ENCODE peak calls at places on chromosome 19, in seven cellular contexts. W is psoas muscle, K is tibial nerve, P is MM.1S, Y is fibroblast of lung, J is stomach, R is colonic mucosa. L is an unnamed sample. For H3K36me3, the result is how much of the 10 kb centered on the place peaks cover.

GRCh38 chr19:8577247-8577646 is at the start of gene MYO1F:
- DNase-seq in P (no peak), R (peak), K (peak), Y (no peak), W (peak), J (peak), L (peak)

GRCh38 chr19:27580906-27581305 is 1632.0 kb downstream of the UQCRFS1 start:
- DNase-seq in K (no peak), Y (no peak), P (no peak), W (no peak), J (no peak), R (no peak), L (no peak)

GRCh38 chr19:43726736-43727592 is 11.1 kb downstream of the IRGC start:
- DNase-seq in Y (no peak), R (no peak), W (no peak), J (no peak), P (no peak), K (no peak), L (no peak)

GRCh38 chr19:12792048-12792852 is 964 bp downstream of the JUNB start:
- DNase-seq in Y (no peak), J (peak), P (peak), W (peak), R (peak), K (no peak), L (peak)

GRCh38 chr19:18049390-18049789 is 37.3 kb downstream of the IL12RB1 start:
- DNase-seq in J (peak), P (no peak), K (peak), W (peak), Y (peak), R (peak), L (no peak)

GRCh38 chr19:51501594-51502263 is at the start of gene SIGLEC12:
- DNase-seq in J (no peak), K (peak), W (no peak), P (no peak), Y (no peak), R (peak), L (no peak)

GRCh38 chr19:11798391-11799296 is at the start of gene ZNF491:
- DNase-seq in P (peak), K (peak), J (peak), R (peak), Y (peak), W (peak), L (peak)

GRCh38 chr19:459724-460511 is 915 bp downstream of the SHC2 start:
- DNase-seq in Y (peak), R (peak), P (no peak), K (peak), W (peak), J (peak), L (no peak)

GRCh38 chr19:42422576-42423461 is 4.4 kb downstream of the LIPE start:
- DNase-seq in R (peak), W (peak), J (no peak), K (no peak), Y (peak), P (peak), L (peak)

GRCh38 chr19:5534787-5535586 is 32.8 kb downstream of the TINCR start:
- DNase-seq in R (no peak), Y (no peak), P (no peak), W (no peak), K (no peak), J (no peak), L (no peak)

GRCh38 chr19:8973501-8974091 is 36.6 kb downstream of the MUC16 start:
- DNase-seq in J (no peak), P (peak), K (no peak), W (no peak), Y (peak), R (no peak), L (no peak)

GRCh38 chr19:47098608-47099007 is 15.0 kb downstream of the ZC3H4 start:
- DNase-seq in W (peak), P (no peak), R (no peak), K (no peak), J (no peak), Y (no peak), L (no peak)

GRCh38 chr19:46441775-46442332 is 13.1 kb upstream of the PNMA8C start:
- DNase-seq in Y (no peak), J (no peak), R (no peak), P (no peak), K (no peak), W (no peak), L (no peak)

GRCh38 chr19:42252365-42253244 is 2.3 kb downstream of the ERF start:
- DNase-seq in R (no peak), W (no peak), P (peak), Y (peak), K (no peak), J (no peak), L (peak)

GRCh38 chr19:5339950-5340636 is 519 bp downstream of the PTPRS start:
- DNase-seq in Y (no peak), J (no peak), P (no peak), K (no peak), R (no peak), W (no peak), L (peak)

GRCh38 chr19:42325896-42326771 is 699 bp downstream of the MEGF8 start:
- DNase-seq in P (peak), J (peak), K (no peak), R (peak), W (peak), Y (no peak), L (peak)

GRCh38 chr19:29873024-29873800 is 61.4 kb downstream of the CCNE1 start:
- DNase-seq in W (peak), Y (peak), R (peak), P (peak), K (peak), J (peak), L (peak)

DNA sequence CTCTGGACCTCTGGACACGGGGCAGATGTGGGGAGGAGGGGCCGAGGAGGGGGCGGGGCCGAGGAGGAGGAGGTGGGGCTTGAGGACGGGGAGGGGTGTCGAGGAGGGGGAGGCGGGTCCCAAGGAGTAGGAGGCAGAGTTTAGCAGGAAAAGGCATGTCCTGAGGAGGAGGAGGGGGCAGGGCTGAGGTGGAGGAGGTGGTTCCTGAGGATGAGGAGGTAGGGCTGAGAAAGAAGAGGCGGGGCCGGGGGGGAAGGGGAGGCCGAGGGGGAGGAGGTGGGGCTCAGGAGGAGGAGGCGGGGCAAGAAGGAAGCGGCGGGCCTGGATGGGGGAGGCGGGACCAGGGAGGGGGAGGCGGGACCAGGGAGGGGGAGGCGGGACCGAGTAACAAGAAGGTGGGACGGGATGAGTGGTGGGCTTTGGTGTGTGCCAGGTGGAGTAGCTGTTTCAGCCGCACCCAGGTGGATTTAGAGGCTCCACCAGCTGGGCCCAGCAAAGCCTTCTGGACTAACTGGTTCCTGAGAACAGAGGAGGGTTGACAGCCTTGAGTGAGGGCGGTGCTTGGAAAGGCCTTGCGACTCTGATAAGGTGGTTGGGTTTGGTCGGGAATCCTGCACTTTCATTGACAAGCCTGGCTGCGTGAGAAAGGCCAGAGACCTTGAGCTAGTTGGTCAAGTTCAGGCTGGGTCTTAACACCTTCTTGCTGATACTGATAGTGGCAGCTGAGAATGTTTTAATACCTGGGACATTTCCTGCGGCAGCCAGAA is 7.7 kb downstream of the TECR start:
- DNase-seq in K (no peak), Y (peak), W (peak), J (peak), P (no peak), R (peak), L (no peak)
- H3K4me3 ChIP-seq in K (no peak), Y (no peak), W (no peak), J (peak), P (no peak), R (peak), L (no peak)

GRCh38 chr19:45354443-45354842 is 13.9 kb downstream of the KLC3 start:
- DNase-seq in K (no peak), R (no peak), J (no peak), P (no peak), Y (no peak), W (no peak), L (no peak)
- H3K36me3 ChIP-seq in K (under half), R (under half), J (half or more), P (under half), Y (under half), W (under half), L (under half)

DNA sequence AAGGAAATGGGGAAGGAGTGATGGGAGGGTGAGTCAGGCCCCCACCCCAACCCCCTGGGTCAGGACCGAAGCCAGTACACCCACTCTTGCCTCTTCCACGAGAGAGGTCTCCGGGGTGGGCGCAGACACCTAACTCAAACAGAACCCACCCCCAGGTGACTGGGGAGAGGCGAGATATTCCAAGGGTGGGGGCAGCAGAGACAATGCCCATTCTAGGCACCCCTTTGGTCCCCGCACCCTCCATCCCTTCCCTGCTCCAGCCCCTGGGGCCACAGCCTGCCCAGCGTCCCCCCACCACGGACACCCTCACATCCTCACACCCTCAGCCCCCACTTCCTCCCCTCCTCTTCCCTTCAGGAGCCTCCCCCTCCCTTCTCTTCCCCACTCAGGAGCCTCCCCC is 682 bp downstream of the ZSCAN18 start:
- DNase-seq in P (no peak), R (no peak), J (no peak), K (no peak), Y (no peak), W (no peak), L (no peak)
- H3K4me3 ChIP-seq in P (no peak), R (peak), J (peak), K (peak), Y (peak), W (peak), L (peak)

GRCh38 chr19:38710928-38711725 is 33.1 kb downstream of the CAPN12 start:
- DNase-seq in P (no peak), K (no peak), Y (no peak), R (no peak), W (peak), J (no peak), L (no peak)
- H3K36me3 ChIP-seq in P (under half), K (under half), Y (half or more), R (half or more), W (under half), J (half or more), L (half or more)

GRCh38 chr19:16327501-16327900 is 2.9 kb downstream of the KLF2 start:
- DNase-seq in Y (no peak), J (no peak), P (peak), W (no peak), R (no peak), K (no peak), L (no peak)
- H3K4me3 ChIP-seq in Y (peak), J (peak), P (peak), W (peak), R (peak), K (peak), L (peak)

GRCh38 chr19:40331052-40331451 is 17.1 kb downstream of the C19orf47 start:
- DNase-seq in Y (no peak), K (no peak), P (no peak), J (no peak), R (no peak), W (no peak), L (no peak)
- H3K36me3 ChIP-seq in Y (under half), K (under half), P (under half), J (half or more), R (under half), W (under half), L (under half)

GRCh38 chr19:48837586-48838191 is 1.4 kb upstream of the HSD17B14 start:
- DNase-seq in Y (no peak), P (no peak), W (no peak), K (no peak), J (no peak), R (no peak), L (no peak)
- H3K4me3 ChIP-seq in Y (no peak), P (no peak), W (peak), K (no peak), J (peak), R (no peak), L (peak)